ENCODE peak calls at places on chromosomes 2 and 18, in six cellular contexts. T, N, K, D, W and V are unnamed samples.

GRCh38 chr18:62437520-62438329 is 85.1 kb upstream of the ZCCHC2 start:
- DNase-seq in T (no peak), N (no peak), K (no peak), D (no peak), W (no peak), V (no peak)

GRCh38 chr2:70748002-70748779 is 19.8 kb downstream of the ADD2 start:
- DNase-seq in T (no peak), N (peak), K (no peak), D (peak), W (peak), V (no peak)

GRCh38 chr2:12044857-12045256 is 298.4 kb downstream of the LPIN1 start:
- DNase-seq in T (peak), N (no peak), K (no peak), D (no peak), W (no peak), V (no peak)

GRCh38 chr2:224151161-224151560 is 112.1 kb upstream of the SERPINE2 start:
- DNase-seq in T (no peak), N (peak), K (no peak), D (no peak), W (no peak), V (no peak)

GRCh38 chr2:143145056-143145455 is 15.8 kb downstream of the ARHGAP15 start:
- DNase-seq in T (no peak), N (no peak), K (no peak), D (no peak), W (no peak), V (no peak)

GRCh38 chr2:182098648-182099047 is 113.0 kb downstream of the PPP1R1C start:
- DNase-seq in T (no peak), N (no peak), K (no peak), D (no peak), W (no peak), V (no peak)

GRCh38 chr18:46333371-46334199 is 229.4 kb downstream of the HAUS1 start:
- DNase-seq in T (no peak), N (no peak), K (peak), D (peak), W (peak), V (peak)

GRCh38 chr2:213806125-213806726 is 522.0 kb downstream of the SPAG16 start:
- DNase-seq in T (no peak), N (peak), K (no peak), D (peak), W (no peak), V (no peak)

GRCh38 chr2:60552096-60552850 is 1.2 kb downstream of the BCL11A start:
- DNase-seq in T (no peak), N (no peak), K (no peak), D (peak), W (peak), V (peak)

GRCh38 chr2:241191101-241191500 is 2.6 kb downstream of the ANO7 start:
- DNase-seq in T (no peak), N (no peak), K (peak), D (no peak), W (no peak), V (no peak)

GRCh38 chr2:100281521-100282438 is 40.5 kb downstream of the LONRF2 start:
- DNase-seq in T (no peak), N (no peak), K (peak), D (peak), W (no peak), V (no peak)

GRCh38 chr2:171098607-171099006 is 62.1 kb downstream of the TLK1 start:
- DNase-seq in T (no peak), N (no peak), K (no peak), D (no peak), W (no peak), V (no peak)

GRCh38 chr2:224973112-224974016 is 68.9 kb downstream of the DOCK10 start:
- DNase-seq in T (no peak), N (no peak), K (no peak), D (peak), W (no peak), V (no peak)

GRCh38 chr2:231482806-231483391 is 18.6 kb upstream of the NCL start:
- DNase-seq in T (no peak), N (peak), K (peak), D (peak), W (peak), V (peak)

GRCh38 chr2:102258386-102259074 is 52.8 kb upstream of the IL1RL1 start:
- DNase-seq in T (no peak), N (no peak), K (no peak), D (no peak), W (no peak), V (no peak)

GRCh38 chr2:20539776-20540586 is 93.1 kb downstream of the RHOB start:
- DNase-seq in T (no peak), N (no peak), K (peak), D (no peak), W (no peak), V (no peak)

GRCh38 chr2:196836440-196836839 is 27.3 kb upstream of the C2orf66 start:
- DNase-seq in T (no peak), N (no peak), K (no peak), D (no peak), W (no peak), V (no peak)

GRCh38 chr2:64213607-64214275 is 69.5 kb upstream of the PELI1 start:
- DNase-seq in T (peak), N (no peak), K (no peak), D (no peak), W (no peak), V (no peak)

GRCh38 chr2:134536312-134536711 is 182.5 kb downstream of the TMEM163 start:
- DNase-seq in T (no peak), N (no peak), K (no peak), D (peak), W (no peak), V (no peak)

GRCh38 chr2:174059178-174059874 is 94.2 kb upstream of the SP3 start:
- DNase-seq in T (no peak), N (peak), K (peak), D (no peak), W (no peak), V (no peak)

GRCh38 chr18:63917831-63918230 is 10.1 kb downstream of the SERPINB10 start:
- DNase-seq in T (no peak), N (no peak), K (no peak), D (no peak), W (no peak), V (no peak)

GRCh38 chr2:74390601-74391000 is 10.5 kb upstream of the DCTN1 start:
- DNase-seq in T (no peak), N (no peak), K (no peak), D (peak), W (no peak), V (no peak)

GRCh38 chr2:204897561-204897960 is 352.3 kb downstream of the PARD3B start:
- DNase-seq in T (no peak), N (peak), K (no peak), D (no peak), W (no peak), V (no peak)

GRCh38 chr18:48228301-48228715 is 180.9 kb downstream of the ZBTB7C start:
- DNase-seq in T (no peak), N (no peak), K (no peak), D (no peak), W (no peak), V (no peak)

GRCh38 chr2:74566423-74567085 is 12.0 kb downstream of the DOK1 start:
- DNase-seq in T (no peak), N (no peak), K (no peak), D (no peak), W (no peak), V (no peak)

GRCh38 chr2:102892693-102893290 is 131.0 kb downstream of the TMEM182 start:
- DNase-seq in T (no peak), N (no peak), K (no peak), D (peak), W (no peak), V (peak)

GRCh38 chr2:68387408-68388350 is 22.6 kb downstream of the PLEK start:
- DNase-seq in T (peak), N (no peak), K (no peak), D (no peak), W (no peak), V (no peak)

GRCh38 chr2:174336403-174337336 is 1.9 kb downstream of the SP9 start:
- DNase-seq in T (no peak), N (peak), K (peak), D (peak), W (peak), V (peak)

GRCh38 chr2:223725494-223725893 is 111.9 kb downstream of the AP1S3 start:
- DNase-seq in T (no peak), N (peak), K (peak), D (peak), W (peak), V (peak)

GRCh38 chr18:62407660-62408059 is 82.5 kb downstream of the TNFRSF11A start:
- DNase-seq in T (no peak), N (no peak), K (no peak), D (no peak), W (no peak), V (no peak)

GRCh38 chr18:3983351-3983969 is 471.6 kb downstream of the DLGAP1 start:
- DNase-seq in T (no peak), N (no peak), K (no peak), D (no peak), W (no peak), V (no peak)

GRCh38 chr2:197212344-197213262 is 98.0 kb downstream of the ANKRD44 start:
- DNase-seq in T (no peak), N (no peak), K (no peak), D (no peak), W (no peak), V (no peak)

GRCh38 chr2:148794558-148794957 is 80.5 kb upstream of the KIF5C start:
- DNase-seq in T (no peak), N (no peak), K (no peak), D (no peak), W (no peak), V (no peak)

GRCh38 chr2:238636269-238637073 is 209.7 kb downstream of the ASB1 start:
- DNase-seq in T (no peak), N (no peak), K (no peak), D (no peak), W (peak), V (no peak)

GRCh38 chr18:35106845-35107148 is 65.6 kb downstream of the MAPRE2 start:
- DNase-seq in T (no peak), N (no peak), K (no peak), D (no peak), W (no peak), V (no peak)

GRCh38 chr2:44181648-44182047 is 13.0 kb downstream of the PPM1B start:
- DNase-seq in T (no peak), N (no peak), K (no peak), D (no peak), W (no peak), V (no peak)

GRCh38 chr2:64338910-64339500 is 115.0 kb upstream of the LGALSL start:
- DNase-seq in T (no peak), N (no peak), K (no peak), D (no peak), W (no peak), V (no peak)

GRCh38 chr2:42101641-42102605 is 54.1 kb downstream of the PKDCC start:
- DNase-seq in T (peak), N (peak), K (no peak), D (peak), W (peak), V (peak)

GRCh38 chr2:239154971-239155805 is 245.6 kb downstream of the HDAC4 start:
- DNase-seq in T (no peak), N (no peak), K (no peak), D (no peak), W (no peak), V (no peak)

GRCh38 chr2:133004623-133005022 is 334.6 kb upstream of the LYPD1 start:
- DNase-seq in T (no peak), N (no peak), K (no peak), D (peak), W (peak), V (peak)
- TF ChIP-seq CREB1 in T (no peak), N (no peak), K (no peak), D (no peak), W (no peak), V (no peak)

GRCh38 chr18:6605115-6605869 is 124.2 kb upstream of the ARHGAP28 start:
- DNase-seq in T (no peak), N (no peak), K (no peak), D (no peak), W (no peak), V (no peak)
- TF ChIP-seq CREB1 in T (no peak), N (no peak), K (no peak), D (no peak), W (no peak), V (no peak)

DNA sequence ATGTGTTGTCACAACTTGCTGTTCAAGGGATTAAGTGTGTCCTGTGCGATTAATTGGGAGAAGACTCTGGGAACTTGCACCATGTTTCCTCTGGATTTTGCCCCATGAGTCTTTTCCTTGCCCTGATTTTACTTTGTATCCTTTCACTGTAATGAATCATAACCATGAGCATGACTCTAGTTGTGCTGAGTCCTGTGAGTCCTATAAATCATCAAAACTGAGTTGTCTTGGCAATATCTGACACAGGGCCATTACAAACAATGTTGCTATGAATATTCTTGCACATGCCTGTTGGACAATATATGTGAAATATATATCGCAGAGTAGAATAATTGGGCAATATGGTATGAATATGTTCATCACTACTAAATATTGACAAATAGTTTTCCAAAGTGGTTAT is 56.5 kb upstream of the COL5A2 start:
- DNase-seq in T (no peak), N (no peak), K (no peak), D (no peak), W (no peak), V (no peak)
- TF ChIP-seq CREB1 in T (no peak), N (no peak), K (no peak), D (no peak), W (no peak), V (no peak)

DNA sequence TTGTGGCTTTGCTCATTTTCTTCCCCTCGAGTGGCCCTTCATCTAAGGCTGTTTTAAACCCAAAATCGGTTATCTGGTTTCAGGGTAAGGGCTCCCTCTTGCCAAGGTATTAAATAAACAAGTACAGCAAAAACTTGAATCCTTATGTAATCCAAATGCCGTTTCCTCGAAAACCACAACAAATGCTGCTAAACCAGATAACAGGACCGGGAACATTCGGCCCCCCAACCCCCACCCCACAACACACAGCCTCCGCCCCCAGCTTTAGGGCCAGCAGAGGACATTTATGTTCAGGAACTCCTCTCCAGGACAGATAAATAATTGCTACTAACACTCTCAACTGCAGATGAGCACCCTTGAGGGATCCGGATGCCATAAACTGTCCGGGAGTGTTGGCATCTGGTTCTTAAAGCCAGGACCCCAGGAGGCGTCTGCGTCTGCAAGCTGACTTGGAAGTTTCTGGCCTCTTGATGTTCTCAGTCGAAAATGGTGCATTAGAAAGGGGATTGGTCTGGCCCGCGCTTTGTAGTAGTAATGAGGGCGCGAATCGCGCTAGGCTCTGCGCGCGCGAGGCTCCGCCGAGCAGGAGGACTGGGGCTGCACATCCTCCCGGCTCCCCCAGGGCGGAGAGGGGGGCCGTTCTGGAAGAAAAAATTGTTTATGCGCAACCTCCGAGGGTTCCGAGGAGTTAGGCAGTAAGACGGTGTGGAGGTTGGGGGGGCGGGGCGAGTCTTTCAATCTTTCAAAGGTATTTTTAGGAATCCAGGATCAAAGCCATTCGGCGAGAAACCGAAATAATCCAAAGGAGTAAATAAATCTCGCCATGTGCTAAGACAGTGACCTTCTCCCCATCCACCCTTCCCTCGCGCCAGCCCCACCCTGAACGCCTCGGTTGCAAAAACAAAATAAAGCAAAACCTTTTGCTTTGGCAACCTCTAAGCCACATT is 3.9 kb upstream of the ID2 start:
- DNase-seq in T (no peak), N (peak), K (peak), D (peak), W (peak), V (peak)
- TF ChIP-seq CREB1 in T (no peak), N (no peak), K (no peak), D (no peak), W (peak), V (no peak)

GRCh38 chr2:393711-394696 is 106.1 kb upstream of the ALKAL2 start:
- DNase-seq in T (no peak), N (no peak), K (no peak), D (peak), W (no peak), V (no peak)
- TF ChIP-seq CREB1 in T (no peak), N (no peak), K (no peak), D (no peak), W (no peak), V (no peak)

DNA sequence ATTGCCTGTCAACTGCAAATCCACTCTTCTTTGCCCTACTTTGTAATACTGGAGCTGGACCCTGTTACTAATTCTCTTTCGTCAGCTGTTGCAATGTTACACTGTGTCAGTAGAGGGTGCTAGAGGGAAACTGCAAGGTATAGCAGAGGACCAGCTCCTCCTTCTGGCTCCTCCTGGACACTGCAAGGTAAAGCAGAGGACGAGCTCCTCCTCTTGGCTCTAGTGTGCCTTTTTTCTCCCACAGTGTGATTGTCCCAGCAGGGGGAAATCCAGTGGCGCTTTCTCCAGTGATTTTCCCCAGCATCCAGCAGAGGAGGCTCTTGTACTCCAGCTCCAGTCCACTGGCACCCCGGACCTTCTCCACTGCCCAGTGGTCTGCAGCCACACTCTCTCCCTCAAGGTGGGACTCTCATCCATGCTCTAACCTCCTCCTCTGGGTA is 95.6 kb downstream of the CAPN13 start:
- DNase-seq in T (peak), N (peak), K (peak), D (peak), W (peak), V (peak)
- TF ChIP-seq CREB1 in T (peak), N (peak), K (no peak), D (peak), W (peak), V (no peak)

DNA sequence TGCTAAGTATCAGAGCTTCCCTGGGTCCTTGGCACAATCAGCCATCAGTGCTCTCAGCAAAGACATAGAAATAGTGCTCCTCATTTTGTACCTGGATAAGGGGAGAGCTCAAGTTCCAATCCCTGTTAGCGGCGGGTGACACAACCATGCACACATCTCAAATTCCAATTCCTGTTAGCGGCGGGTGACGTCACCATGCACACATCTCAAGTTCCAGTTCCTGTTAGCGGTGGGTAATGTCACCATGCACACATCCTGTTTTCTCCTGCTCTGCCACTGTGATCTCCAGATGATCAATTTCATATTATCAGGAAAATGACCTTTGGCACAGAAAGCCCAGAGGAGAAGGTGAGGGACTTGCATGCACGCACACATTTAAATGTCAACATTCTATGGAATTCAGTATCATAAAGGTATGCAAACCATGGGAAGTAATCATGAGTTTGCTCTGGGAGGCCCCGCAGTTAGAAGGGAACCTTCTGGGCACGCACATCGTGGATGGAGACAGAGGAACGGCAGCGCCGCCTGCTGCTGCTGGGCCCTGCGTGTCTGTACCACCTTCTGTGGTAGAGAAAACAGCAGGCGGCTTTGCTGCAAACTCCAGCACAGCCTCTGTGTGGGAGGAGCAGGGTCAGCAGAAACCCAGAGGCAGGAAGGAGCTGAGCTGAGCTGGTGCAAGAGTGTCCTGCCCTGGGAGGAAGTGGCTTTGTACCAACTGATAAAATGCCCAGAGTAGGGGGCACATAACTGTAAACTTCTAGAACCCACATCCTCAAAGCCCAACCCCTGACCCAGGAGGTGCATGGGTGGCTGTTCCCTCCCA is 77.8 kb downstream of the MBP start:
- DNase-seq in T (peak), N (peak), K (peak), D (peak), W (no peak), V (peak)
- TF ChIP-seq CREB1 in T (peak), N (peak), K (no peak), D (no peak), W (no peak), V (no peak)

GRCh38 chr2:178449700-178450573 is 1.0 kb downstream of the PRKRA start:
- DNase-seq in T (no peak), N (peak), K (no peak), D (no peak), W (no peak), V (no peak)
- TF ChIP-seq CREB1 in T (no peak), N (no peak), K (no peak), D (no peak), W (no peak), V (no peak)

DNA sequence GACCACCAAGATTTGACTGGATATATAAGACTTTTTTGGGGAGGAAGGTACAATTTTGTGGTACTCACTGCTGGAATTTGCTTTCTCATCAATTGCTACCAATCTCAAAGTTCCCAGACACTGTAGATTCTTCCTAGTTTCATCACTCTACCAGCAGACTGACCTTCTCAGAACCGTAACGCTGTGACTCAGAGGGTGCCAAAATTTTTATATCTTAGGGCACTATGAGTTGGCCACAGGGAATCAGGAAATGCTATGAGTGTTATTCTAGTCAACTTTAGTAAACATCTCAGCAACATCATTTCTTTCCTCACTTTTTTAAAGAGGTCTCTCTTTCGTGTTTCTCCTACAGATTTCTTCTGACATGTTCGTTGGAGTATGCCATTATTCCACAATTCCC is 499.0 kb downstream of the TMX3 start:
- DNase-seq in T (no peak), N (no peak), K (no peak), D (no peak), W (no peak), V (no peak)
- TF ChIP-seq CREB1 in T (no peak), N (no peak), K (no peak), D (no peak), W (no peak), V (no peak)